ENCODE peak calls at places on chromosomes 12 and 14, in eight cellular contexts. F is posterior cingulate gyrus; I is stimulated activated effector memory CD8-positive, alpha-beta T cell treated with anti-CD3 and anti-CD28 coated beads, Interleukin-12 subunit alpha, Interleukin-12 subunit beta, amount 100 ng/mL, for 72 hours; H is GM23248; B is NCI-H1417; D is HEK293T; U is LHCN-M2; M is H54. A is an unnamed sample.

GRCh38 chr14:89201645-89202044 is 215.4 kb downstream of the FOXN3 start:
- DNase-seq in F (no peak), I (no peak), H (no peak), B (no peak), D (no peak), U (no peak), M (no peak), A (no peak)

GRCh38 chr12:62724947-62725447 is 210.0 kb downstream of the PPM1H start:
- DNase-seq in F (no peak), I (no peak), H (peak), B (no peak), D (peak), U (peak), M (peak), A (peak)

GRCh38 chr12:1605129-1606020 is 11.0 kb upstream of the FBXL14 start:
- DNase-seq in F (peak), I (peak), H (peak), B (peak), D (peak), U (peak), M (peak), A (peak)

GRCh38 chr12:117119592-117120198 is 20.5 kb upstream of the TESC start:
- DNase-seq in F (no peak), I (peak), H (no peak), B (peak), D (peak), U (no peak), M (peak), A (peak)

GRCh38 chr14:87059060-87059827 is 933.7 kb downstream of the GALC start:
- DNase-seq in F (no peak), I (no peak), H (no peak), B (no peak), D (no peak), U (no peak), M (no peak), A (no peak)

GRCh38 chr14:98177551-98177950 is 1094.4 kb downstream of the BCL11B start:
- DNase-seq in F (no peak), I (peak), H (no peak), B (no peak), D (no peak), U (no peak), M (no peak), A (no peak)

GRCh38 chr14:95609398-95609990 is 74.6 kb downstream of the GLRX5 start:
- DNase-seq in F (peak), I (no peak), H (peak), B (peak), D (peak), U (peak), M (peak), A (peak)

GRCh38 chr14:100443643-100444042 is 120.5 kb downstream of the SLC25A47 start:
- DNase-seq in F (no peak), I (no peak), H (peak), B (no peak), D (no peak), U (no peak), M (no peak), A (no peak)

GRCh38 chr14:65686761-65687160 is 274.2 kb downstream of the FUT8 start:
- DNase-seq in F (no peak), I (no peak), H (peak), B (no peak), D (no peak), U (peak), M (no peak), A (no peak)

A was measured in HAP-1.